ENCODE peak calls at places on chromosome 2, in nine cellular contexts. One of them, this sample, is unnamed.

GRCh38 chr2:128605931-128606330 is 287.3 kb upstream of the HS6ST1 start:
- DNase-seq in stomach: peak; percentile 14
- DNase-seq in transverse colon: no peak
- DNase-seq in sigmoid colon: peak; percentile 40
- DNase-seq in A549: no peak
- DNase-seq in ovary: peak; percentile 9
- DNase-seq in HepG2: no peak
- DNase-seq in upper lobe of left lung: no peak
- DNase-seq in suprapubic skin: peak; percentile 48
- DNase-seq in this sample: no peak

GRCh38 chr2:233835230-233836186 is 18.8 kb downstream of the HJURP start:
- DNase-seq in stomach: peak; percentile 11
- DNase-seq in transverse colon: peak; percentile 6
- DNase-seq in sigmoid colon: no peak
- DNase-seq in A549: no peak
- DNase-seq in ovary: no peak
- DNase-seq in HepG2: no peak
- DNase-seq in upper lobe of left lung: no peak
- DNase-seq in suprapubic skin: peak; percentile 45
- DNase-seq in this sample: no peak

GRCh38 chr2:203706403-203706802 is at the start of gene CD28:
- DNase-seq in stomach: peak; percentile 59
- DNase-seq in transverse colon: peak; percentile 84
- DNase-seq in sigmoid colon: peak; percentile 69
- DNase-seq in A549: no peak
- DNase-seq in ovary: no peak
- DNase-seq in HepG2: no peak
- DNase-seq in upper lobe of left lung: peak; percentile 8
- DNase-seq in suprapubic skin: no peak
- DNase-seq in this sample: no peak

GRCh38 chr2:1546023-1546591 is 132.8 kb downstream of the TPO start:
- DNase-seq in stomach: no peak
- DNase-seq in transverse colon: peak; percentile 33
- DNase-seq in sigmoid colon: no peak
- DNase-seq in A549: peak; percentile 62
- DNase-seq in ovary: peak; percentile 71
- DNase-seq in HepG2: peak; percentile 28
- DNase-seq in upper lobe of left lung: no peak
- DNase-seq in suprapubic skin: no peak
- DNase-seq in this sample: no peak

GRCh38 chr2:128420776-128421175 is 102.1 kb upstream of the HS6ST1 start:
- DNase-seq in stomach: peak; percentile 14
- DNase-seq in transverse colon: no peak
- DNase-seq in sigmoid colon: no peak
- DNase-seq in A549: no peak
- DNase-seq in ovary: no peak
- DNase-seq in HepG2: no peak
- DNase-seq in upper lobe of left lung: no peak
- DNase-seq in suprapubic skin: peak; percentile 53
- DNase-seq in this sample: no peak

GRCh38 chr2:109185801-109186570 is 57.0 kb downstream of the SH3RF3 start:
- DNase-seq in stomach: no peak
- DNase-seq in transverse colon: peak; percentile 30
- DNase-seq in sigmoid colon: peak; percentile 88
- DNase-seq in A549: no peak
- DNase-seq in ovary: peak; percentile 77
- DNase-seq in HepG2: no peak
- DNase-seq in upper lobe of left lung: peak; percentile 86
- DNase-seq in suprapubic skin: no peak
- DNase-seq in this sample: no peak

GRCh38 chr2:17869128-17869527 is 9.3 kb upstream of the KCNS3 start:
- DNase-seq in stomach: no peak
- DNase-seq in transverse colon: no peak
- DNase-seq in sigmoid colon: no peak
- DNase-seq in A549: peak; percentile 23
- DNase-seq in ovary: no peak
- DNase-seq in HepG2: no peak
- DNase-seq in upper lobe of left lung: no peak
- DNase-seq in suprapubic skin: no peak
- DNase-seq in this sample: no peak

GRCh38 chr2:42048318-42049251 is 764 bp downstream of the PKDCC start:
- DNase-seq in stomach: peak; percentile 29
- DNase-seq in transverse colon: no peak
- DNase-seq in sigmoid colon: peak; percentile 75
- DNase-seq in A549: no peak
- DNase-seq in ovary: peak; percentile 62
- DNase-seq in HepG2: no peak
- DNase-seq in upper lobe of left lung: peak; percentile 89
- DNase-seq in suprapubic skin: no peak
- DNase-seq in this sample: no peak

GRCh38 chr2:135547311-135547710 is 16.0 kb downstream of the R3HDM1 start:
- DNase-seq in stomach: no peak
- DNase-seq in transverse colon: no peak
- DNase-seq in sigmoid colon: no peak
- DNase-seq in A549: no peak
- DNase-seq in ovary: no peak
- DNase-seq in HepG2: no peak
- DNase-seq in upper lobe of left lung: no peak
- DNase-seq in suprapubic skin: no peak
- DNase-seq in this sample: no peak

GRCh38 chr2:24840962-24841945 is 48.0 kb downstream of the CENPO start:
- DNase-seq in stomach: no peak
- DNase-seq in transverse colon: no peak
- DNase-seq in sigmoid colon: no peak
- DNase-seq in A549: no peak
- DNase-seq in ovary: no peak
- DNase-seq in HepG2: no peak
- DNase-seq in upper lobe of left lung: no peak
- DNase-seq in suprapubic skin: no peak
- DNase-seq in this sample: no peak

GRCh38 chr2:200509227-200509607 is 651 bp downstream of the KCTD18 start:
- DNase-seq in stomach: no peak
- DNase-seq in transverse colon: no peak
- DNase-seq in sigmoid colon: no peak
- DNase-seq in A549: peak; percentile 20
- DNase-seq in ovary: no peak
- DNase-seq in HepG2: no peak
- DNase-seq in upper lobe of left lung: no peak
- DNase-seq in suprapubic skin: no peak
- DNase-seq in this sample: no peak

GRCh38 chr2:197705143-197705911 is at the start of gene MARS2:
- DNase-seq in stomach: peak; percentile 95
- DNase-seq in transverse colon: peak; percentile 95
- DNase-seq in sigmoid colon: peak; percentile 96
- DNase-seq in A549: peak; percentile 92
- DNase-seq in ovary: peak; percentile 96
- DNase-seq in HepG2: peak; percentile 88
- DNase-seq in upper lobe of left lung: peak; percentile 99
- DNase-seq in suprapubic skin: peak; percentile 94
- DNase-seq in this sample: peak; percentile 77

GRCh38 chr2:229875549-229875948 is 46.3 kb downstream of the TRIP12 start:
- DNase-seq in stomach: no peak
- DNase-seq in transverse colon: no peak
- DNase-seq in sigmoid colon: no peak
- DNase-seq in A549: no peak
- DNase-seq in ovary: no peak
- DNase-seq in HepG2: no peak
- DNase-seq in upper lobe of left lung: no peak
- DNase-seq in suprapubic skin: no peak
- DNase-seq in this sample: no peak

GRCh38 chr2:106638043-106638442 is 150.9 kb downstream of the CD8B2 start:
- DNase-seq in stomach: no peak
- DNase-seq in transverse colon: no peak
- DNase-seq in sigmoid colon: no peak
- DNase-seq in A549: peak; percentile 39
- DNase-seq in ovary: no peak
- DNase-seq in HepG2: no peak
- DNase-seq in upper lobe of left lung: no peak
- DNase-seq in suprapubic skin: no peak
- DNase-seq in this sample: no peak

GRCh38 chr2:129775941-129776653 is 203.4 kb upstream of the RAB6C start:
- DNase-seq in stomach: no peak
- DNase-seq in transverse colon: no peak
- DNase-seq in sigmoid colon: no peak
- DNase-seq in A549: no peak
- DNase-seq in ovary: no peak
- DNase-seq in HepG2: no peak
- DNase-seq in upper lobe of left lung: no peak
- DNase-seq in suprapubic skin: no peak
- DNase-seq in this sample: no peak

GRCh38 chr2:11155326-11156059 is at the start of gene SLC66A3:
- DNase-seq in stomach: no peak
- DNase-seq in transverse colon: no peak
- DNase-seq in sigmoid colon: no peak
- DNase-seq in A549: peak; percentile 24
- DNase-seq in ovary: no peak
- DNase-seq in HepG2: peak; percentile 78
- DNase-seq in upper lobe of left lung: peak; percentile 98
- DNase-seq in suprapubic skin: peak; percentile 87
- DNase-seq in this sample: no peak

GRCh38 chr2:50658883-50659282 is 373.0 kb downstream of the NRXN1 start:
- DNase-seq in stomach: no peak
- DNase-seq in transverse colon: no peak
- DNase-seq in sigmoid colon: no peak
- DNase-seq in A549: no peak
- DNase-seq in ovary: no peak
- DNase-seq in HepG2: no peak
- DNase-seq in upper lobe of left lung: no peak
- DNase-seq in suprapubic skin: no peak
- DNase-seq in this sample: no peak

GRCh38 chr2:234911271-234911670 is 40.5 kb upstream of the SH3BP4 start:
- DNase-seq in stomach: no peak
- DNase-seq in transverse colon: no peak
- DNase-seq in sigmoid colon: no peak
- DNase-seq in A549: no peak
- DNase-seq in ovary: no peak
- DNase-seq in HepG2: no peak
- DNase-seq in upper lobe of left lung: no peak
- DNase-seq in suprapubic skin: no peak
- DNase-seq in this sample: no peak

GRCh38 chr2:227180286-227180685 is 15.9 kb downstream of the COL4A3 start:
- DNase-seq in stomach: no peak
- DNase-seq in transverse colon: no peak
- DNase-seq in sigmoid colon: no peak
- DNase-seq in A549: peak; percentile 15
- DNase-seq in ovary: peak; percentile 66
- DNase-seq in HepG2: no peak
- DNase-seq in upper lobe of left lung: no peak
- DNase-seq in suprapubic skin: no peak
- DNase-seq in this sample: no peak
- TF ChIP-seq EP300 in stomach: no peak
- TF ChIP-seq EP300 in transverse colon: no peak
- TF ChIP-seq EP300 in sigmoid colon: no peak
- TF ChIP-seq EP300 in A549: no peak
- TF ChIP-seq EP300 in ovary: no peak
- TF ChIP-seq EP300 in HepG2: no peak
- TF ChIP-seq EP300 in upper lobe of left lung: no peak
- TF ChIP-seq EP300 in suprapubic skin: no peak
- TF ChIP-seq EP300 in this sample: no peak

DNA sequence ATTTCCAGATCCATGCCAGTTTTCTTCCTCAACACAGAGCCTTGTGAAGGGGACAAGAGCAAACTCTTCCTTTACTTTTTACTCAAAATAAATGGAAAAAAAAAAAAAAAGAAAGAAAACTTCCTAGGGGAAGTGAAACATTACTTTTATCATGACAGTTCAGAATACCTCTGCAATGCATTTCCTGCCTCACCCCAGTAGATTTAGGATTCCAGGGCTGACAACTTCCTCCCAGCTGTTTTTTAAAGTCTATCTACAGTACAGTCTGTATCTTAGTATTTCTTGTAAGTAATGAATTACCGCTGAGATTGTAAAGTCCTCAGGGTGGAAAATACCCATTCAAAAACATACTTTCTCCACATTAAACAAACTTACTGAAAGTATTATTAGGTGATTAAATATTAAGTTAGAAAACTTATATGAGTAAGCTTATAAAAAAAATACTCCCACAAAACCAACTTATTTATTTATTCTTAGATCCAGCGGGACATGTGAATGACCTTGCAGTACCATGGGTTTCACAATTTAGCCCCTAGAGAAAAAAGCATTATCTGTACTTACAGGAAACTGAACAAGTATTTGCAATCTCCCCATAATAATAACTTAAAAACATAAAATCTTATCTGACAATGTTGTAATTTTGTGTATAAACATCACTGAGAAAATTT is 117.7 kb downstream of the RBMS1 start:
- DNase-seq in stomach: no peak
- DNase-seq in transverse colon: no peak
- DNase-seq in sigmoid colon: no peak
- DNase-seq in A549: peak; percentile 35
- DNase-seq in ovary: no peak
- DNase-seq in HepG2: no peak
- DNase-seq in upper lobe of left lung: no peak
- DNase-seq in suprapubic skin: no peak
- DNase-seq in this sample: no peak
- H3K4me3 ChIP-seq in stomach: no peak overlapping the region
- H3K4me3 ChIP-seq in transverse colon: no peak overlapping the region
- H3K4me3 ChIP-seq in sigmoid colon: no peak overlapping the region
- H3K4me3 ChIP-seq in A549: peak overlapping the region; percentile 7
- H3K4me3 ChIP-seq in ovary: no peak overlapping the region
- H3K4me3 ChIP-seq in HepG2: no peak overlapping the region
- H3K4me3 ChIP-seq in upper lobe of left lung: no peak overlapping the region
- H3K4me3 ChIP-seq in suprapubic skin: no peak overlapping the region
- H3K4me3 ChIP-seq in this sample: no peak overlapping the region

GRCh38 chr2:177138823-177139222 is 73.8 kb upstream of the HNRNPA3 start:
- DNase-seq in stomach: no peak
- DNase-seq in transverse colon: no peak
- DNase-seq in sigmoid colon: no peak
- DNase-seq in A549: no peak
- DNase-seq in ovary: no peak
- DNase-seq in HepG2: no peak
- DNase-seq in upper lobe of left lung: no peak
- DNase-seq in suprapubic skin: no peak
- DNase-seq in this sample: no peak
- TF ChIP-seq POLR2A in stomach: no peak
- TF ChIP-seq POLR2A in transverse colon: no peak
- TF ChIP-seq POLR2A in sigmoid colon: no peak
- TF ChIP-seq POLR2A in A549: no peak
- TF ChIP-seq POLR2A in ovary: no peak
- TF ChIP-seq POLR2A in HepG2: no peak
- TF ChIP-seq POLR2A in upper lobe of left lung: no peak
- TF ChIP-seq POLR2A in suprapubic skin: no peak
- TF ChIP-seq POLR2A in this sample: no peak

DNA sequence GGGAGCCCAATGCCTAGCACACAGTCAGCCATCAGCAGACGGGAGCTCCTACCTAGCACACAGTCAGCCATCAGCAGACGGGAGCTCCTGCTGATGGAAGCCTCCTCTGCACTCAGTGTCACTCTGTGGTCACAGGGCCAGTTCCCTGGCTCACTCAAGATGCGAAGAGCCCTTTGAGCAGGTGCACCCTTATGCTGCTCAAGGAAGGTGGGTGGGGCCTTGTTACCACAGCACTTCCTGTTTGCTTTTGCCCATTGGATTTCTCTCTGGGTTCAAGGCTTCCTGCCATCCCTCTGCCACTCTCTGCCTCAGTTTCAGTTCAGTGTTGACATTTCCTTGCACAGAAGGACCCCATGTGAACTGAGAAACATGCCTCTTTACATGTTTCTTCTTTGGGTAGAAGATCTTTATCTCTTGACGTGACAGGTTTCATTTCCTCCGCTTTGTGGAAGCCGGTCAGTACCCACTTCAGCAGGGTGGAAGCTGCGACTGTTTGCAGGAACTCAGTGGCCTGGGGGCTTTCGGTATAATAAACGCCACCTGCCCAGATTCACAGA is 11.6 kb downstream of the TRIB2 start:
- DNase-seq in stomach: no peak
- DNase-seq in transverse colon: peak; percentile 43
- DNase-seq in sigmoid colon: no peak
- DNase-seq in A549: no peak
- DNase-seq in ovary: no peak
- DNase-seq in HepG2: no peak
- DNase-seq in upper lobe of left lung: no peak
- DNase-seq in suprapubic skin: no peak
- DNase-seq in this sample: no peak
- TF ChIP-seq EP300 in stomach: no peak
- TF ChIP-seq EP300 in transverse colon: no peak
- TF ChIP-seq EP300 in sigmoid colon: no peak
- TF ChIP-seq EP300 in A549: no peak
- TF ChIP-seq EP300 in ovary: no peak
- TF ChIP-seq EP300 in HepG2: no peak
- TF ChIP-seq EP300 in upper lobe of left lung: no peak
- TF ChIP-seq EP300 in suprapubic skin: no peak
- TF ChIP-seq EP300 in this sample: no peak